ENCODE peak calls at places on chromosomes 6 and 20, in eight cellular contexts. J is HCT116, C is Panc1, V is fibroblast of lung, B is dorsolateral prefrontal cortex, U is astrocyte of the spinal cord, L is mammary epithelial cell, A is OCI-LY7. G is an unnamed sample.

GRCh38 chr6:160042014-160042773 is 73.3 kb downstream of the IGF2R start:
- DNase-seq in A (no peak), V (peak), J (no peak), B (no peak), U (peak), L (peak), C (no peak), G (no peak)

GRCh38 chr6:111263837-111264236 is 176.5 kb downstream of the SLC16A10 start:
- DNase-seq in B (no peak), L (peak), V (peak), A (no peak), J (peak), U (peak), C (no peak), G (no peak)

GRCh38 chr6:5511924-5512323 is 250.6 kb downstream of the FARS2 start:
- DNase-seq in V (peak), U (peak), C (no peak), L (no peak), A (no peak), B (no peak), J (no peak), G (no peak)

GRCh38 chr6:128400875-128401274 is 119.5 kb downstream of the PTPRK start:
- DNase-seq in C (no peak), A (no peak), J (no peak), U (no peak), V (no peak), L (no peak), B (no peak), G (no peak)

GRCh38 chr6:8526619-8527018 is 91.3 kb upstream of the SLC35B3 start:
- DNase-seq in V (no peak), L (no peak), J (no peak), B (no peak), C (no peak), U (no peak), A (no peak), G (no peak)

GRCh38 chr6:114049367-114049966 is 78.5 kb upstream of the HDAC2 start:
- DNase-seq in B (no peak), A (no peak), U (peak), L (peak), J (peak), V (no peak), C (no peak), G (no peak)

GRCh38 chr20:24781061-24781980 is 167.7 kb upstream of the CST7 start:
- DNase-seq in L (peak), V (peak), A (peak), C (no peak), J (no peak), B (peak), U (peak), G (no peak)

GRCh38 chr20:34473262-34473883 is 42.8 kb upstream of the DYNLRB1 start:
- DNase-seq in C (no peak), L (peak), V (peak), A (peak), J (peak), B (peak), U (peak), G (peak)

GRCh38 chr6:56757585-56757984 is 114.9 kb upstream of the DST start:
- DNase-seq in J (no peak), U (peak), V (peak), B (no peak), A (no peak), L (peak), C (peak), G (no peak)

GRCh38 chr6:68059894-68060293 is 575.2 kb upstream of the ADGRB3 start:
- DNase-seq in U (peak), J (no peak), V (peak), A (no peak), C (no peak), B (no peak), L (no peak), G (no peak)

GRCh38 chr6:111256646-111257045 is 169.3 kb downstream of the SLC16A10 start:
- DNase-seq in V (peak), J (no peak), L (no peak), U (no peak), C (no peak), B (no peak), A (no peak), G (no peak)

GRCh38 chr6:140486468-140487361 is 1112.3 kb upstream of the CITED2 start:
- DNase-seq in J (no peak), U (peak), L (no peak), B (no peak), A (no peak), C (no peak), V (no peak), G (no peak)

GRCh38 chr20:57649617-57650015 is 29.4 kb upstream of the ZBP1 start:
- DNase-seq in J (no peak), B (no peak), A (no peak), U (no peak), V (no peak), L (no peak), C (no peak), G (no peak)

GRCh38 chr6:169864148-169865030 is 113.0 kb downstream of the ERMARD start:
- DNase-seq in J (no peak), A (peak), C (no peak), U (no peak), V (no peak), B (no peak), L (no peak), G (no peak)

GRCh38 chr20:59137532-59137931 is 26.1 kb upstream of the ZNF831 start:
- DNase-seq in J (no peak), C (no peak), L (no peak), V (no peak), U (no peak), B (no peak), A (no peak), G (no peak)

GRCh38 chr20:38001981-38002380 is 31.3 kb downstream of the TTI1 start:
- DNase-seq in L (no peak), A (no peak), V (peak), C (no peak), U (no peak), J (no peak), B (no peak), G (no peak)

GRCh38 chr6:111533087-111533784 is 50.2 kb upstream of the REV3L start:
- DNase-seq in U (no peak), J (no peak), A (no peak), B (no peak), V (no peak), L (no peak), C (no peak), G (no peak)

GRCh38 chr6:34182751-34183531 is 37.1 kb upstream of the GRM4 start:
- DNase-seq in B (no peak), J (no peak), C (no peak), U (no peak), V (no peak), A (peak), L (no peak), G (no peak)

GRCh38 chr6:146357578-146358340 is 185.9 kb upstream of the RAB32 start:
- DNase-seq in V (peak), L (peak), U (peak), B (no peak), C (peak), J (no peak), A (no peak), G (peak)

GRCh38 chr20:33262658-33263065 is 20.4 kb upstream of the BPIFB1 start:
- DNase-seq in B (peak), J (peak), L (peak), U (peak), C (peak), A (peak), V (peak), G (peak)

GRCh38 chr6:12973302-12973865 is 256.8 kb downstream of the PHACTR1 start:
- DNase-seq in A (no peak), B (no peak), V (no peak), J (no peak), C (no peak), U (no peak), L (no peak), G (no peak)

GRCh38 chr6:107030151-107030550 is 2.2 kb downstream of the MTRES1 start:
- DNase-seq in U (no peak), B (no peak), A (no peak), L (peak), V (no peak), C (no peak), J (no peak), G (no peak)

GRCh38 chr20:17680128-17680835 is 1.8 kb downstream of the RRBP1 start:
- DNase-seq in L (peak), C (peak), A (no peak), J (no peak), B (no peak), U (no peak), V (peak), G (peak)

GRCh38 chr6:168968228-168968627 is 285.4 kb downstream of the THBS2 start:
- DNase-seq in U (peak), L (peak), A (peak), B (no peak), V (peak), J (no peak), C (no peak), G (peak)

GRCh38 chr6:158627940-158628211 is 16.7 kb downstream of the DYNLT1 start:
- DNase-seq in A (no peak), U (no peak), B (no peak), V (no peak), C (no peak), J (no peak), L (no peak), G (no peak)

GRCh38 chr6:114471450-114471849 is 128.6 kb upstream of the HS3ST5 start:
- DNase-seq in A (no peak), B (no peak), L (no peak), U (no peak), V (no peak), C (no peak), J (no peak), G (no peak)

GRCh38 chr6:7151381-7151780 is 43.6 kb downstream of the RREB1 start:
- DNase-seq in C (no peak), U (no peak), A (no peak), L (no peak), B (no peak), J (no peak), V (peak), G (no peak)

GRCh38 chr20:17676942-17677341 is 5.1 kb downstream of the RRBP1 start:
- DNase-seq in J (no peak), U (no peak), V (no peak), A (no peak), B (no peak), L (no peak), C (no peak), G (no peak)

GRCh38 chr20:51412991-51413471 is 129.5 kb downstream of the NFATC2 start:
- DNase-seq in U (peak), B (no peak), J (no peak), C (no peak), V (peak), L (no peak), A (no peak), G (no peak)

GRCh38 chr20:11891827-11892521 is 25.7 kb upstream of the BTBD3 start:
- DNase-seq in C (no peak), B (peak), U (peak), A (no peak), J (peak), L (peak), V (peak), G (peak)

GRCh38 chr20:36065427-36065998 is 89.0 kb upstream of the EPB41L1 start:
- DNase-seq in V (no peak), C (no peak), U (no peak), B (no peak), L (no peak), A (no peak), J (no peak), G (no peak)

GRCh38 chr6:47028835-47029360 is 13.2 kb downstream of the ADGRF1 start:
- DNase-seq in A (no peak), B (no peak), L (no peak), C (no peak), U (no peak), J (no peak), V (no peak), G (no peak)

GRCh38 chr6:35048631-35049083 is 92.5 kb downstream of the TCP11 start:
- DNase-seq in B (peak), A (peak), V (peak), L (no peak), J (no peak), U (peak), C (no peak), G (no peak)

GRCh38 chr6:26268659-26269402 is 96.2 kb upstream of the BTN3A2 start:
- DNase-seq in V (peak), U (peak), B (no peak), L (peak), J (no peak), A (peak), C (no peak), G (no peak)

GRCh38 chr20:4026093-4026601 is 10.8 kb upstream of the RNF24 start:
- DNase-seq in V (peak), C (no peak), L (peak), U (peak), A (no peak), B (no peak), J (no peak), G (peak)

GRCh38 chr6:99432877-99433276 is 7.8 kb upstream of the PNISR start:
- DNase-seq in A (no peak), B (no peak), V (no peak), L (no peak), U (no peak), J (no peak), C (no peak), G (no peak)

GRCh38 chr20:3680701-3681351 is 984 bp downstream of the ADAM33 start:
- DNase-seq in A (no peak), L (no peak), U (no peak), J (no peak), C (no peak), V (peak), B (no peak), G (no peak)

GRCh38 chr6:13427838-13428527 is 59.4 kb downstream of the GFOD1 start:
- DNase-seq in L (no peak), V (no peak), A (peak), U (no peak), B (no peak), J (no peak), C (no peak), G (no peak)

GRCh38 chr6:40409716-40410397 is 177.3 kb downstream of the LRFN2 start:
- DNase-seq in A (no peak), B (no peak), C (no peak), L (peak), J (no peak), V (no peak), U (peak), G (no peak)

GRCh38 chr20:47392015-47392720 is 35.7 kb upstream of the ZMYND8 start:
- DNase-seq in B (peak), J (peak), C (no peak), U (peak), A (peak), L (peak), V (peak), G (peak)

GRCh38 chr20:47396762-47397476 is 40.4 kb upstream of the ZMYND8 start:
- DNase-seq in V (peak), A (no peak), L (no peak), J (no peak), U (no peak), B (no peak), C (no peak), G (no peak)

GRCh38 chr20:47392721-47393073 is 36.2 kb upstream of the ZMYND8 start:
- DNase-seq in C (no peak), A (no peak), L (peak), B (no peak), J (no peak), U (no peak), V (no peak), G (no peak)

GRCh38 chr20:47400685-47401084 is 44.2 kb upstream of the ZMYND8 start:
- DNase-seq in A (peak), B (no peak), J (no peak), U (no peak), C (no peak), V (no peak), L (no peak), G (no peak)

GRCh38 chr20:47397652-47398301 is 41.3 kb upstream of the ZMYND8 start:
- DNase-seq in C (no peak), L (no peak), U (no peak), V (no peak), A (no peak), B (no peak), J (no peak), G (no peak)
- TF ChIP-seq CTCF in C (no peak), L (no peak), U (no peak), V (no peak), A (no peak), B (no peak), J (no peak), G (no peak)

GRCh38 chr6:156928972-156929371 is 151.8 kb downstream of the ARID1B start:
- DNase-seq in U (no peak), L (no peak), J (no peak), A (no peak), V (no peak), C (no peak), B (no peak), G (no peak)

GRCh38 chr6:156924241-156924640 is 147.1 kb downstream of the ARID1B start:
- DNase-seq in B (no peak), J (no peak), U (no peak), A (no peak), L (no peak), C (no peak), V (no peak), G (no peak)

GRCh38 chr6:156931283-156931682 is 154.1 kb downstream of the ARID1B start:
- DNase-seq in J (no peak), U (no peak), C (no peak), B (no peak), A (no peak), V (no peak), L (no peak), G (no peak)

GRCh38 chr6:156928126-156928525 is 150.9 kb downstream of the ARID1B start:
- DNase-seq in B (no peak), V (no peak), L (no peak), C (no peak), J (no peak), A (no peak), U (no peak), G (no peak)

GRCh38 chr6:156925718-156926607 is 148.8 kb downstream of the ARID1B start:
- DNase-seq in C (no peak), V (no peak), B (no peak), U (no peak), J (no peak), L (no peak), A (no peak), G (no peak)
- H3K4me3 ChIP-seq in C (no peak), V (no peak), B (no peak), U (no peak), J (no peak), L (no peak), A (no peak), G (no peak)

DNA sequence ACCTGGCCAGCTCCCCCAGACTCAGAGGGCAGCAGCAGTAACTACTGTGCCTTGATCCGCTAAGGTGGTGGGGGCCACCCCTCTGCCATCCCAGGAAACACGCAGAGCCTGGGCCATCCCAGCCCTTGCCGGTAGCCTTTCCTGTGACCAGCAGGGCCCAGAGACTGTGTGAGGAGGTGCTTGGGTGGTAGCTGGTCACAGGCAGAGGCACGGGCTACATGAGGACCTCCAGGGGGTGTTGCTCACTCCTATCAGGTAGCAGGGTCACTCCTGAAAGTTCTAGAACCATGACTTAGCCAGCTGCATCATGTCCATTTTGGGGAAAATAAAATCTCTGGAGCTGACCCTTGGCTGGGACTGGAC is 22.8 kb downstream of the PCMTD2 start:
- DNase-seq in B (no peak), J (no peak), C (no peak), U (no peak), L (no peak), V (no peak), A (no peak), G (no peak)
- TF ChIP-seq CTCF in B (no peak), J (no peak), C (no peak), U (no peak), L (no peak), V (no peak), A (no peak), G (no peak)

GRCh38 chr6:135088232-135088760 is 33.7 kb upstream of the HBS1L start:
- DNase-seq in L (no peak), U (no peak), A (no peak), C (no peak), B (no peak), V (no peak), J (no peak), G (no peak)

GRCh38 chr6:135087803-135088202 is 33.2 kb upstream of the HBS1L start:
- DNase-seq in B (no peak), U (no peak), J (no peak), A (no peak), V (no peak), L (no peak), C (no peak), G (no peak)

GRCh38 chr6:135090819-135091218 is 36.2 kb upstream of the HBS1L start:
- DNase-seq in L (no peak), C (no peak), V (no peak), U (no peak), J (no peak), B (no peak), A (no peak), G (no peak)

GRCh38 chr6:135089901-135090300 is 35.3 kb upstream of the HBS1L start:
- DNase-seq in C (no peak), V (no peak), J (no peak), B (no peak), U (no peak), A (no peak), L (no peak), G (no peak)

GRCh38 chr6:135088818-135089809 is 34.5 kb upstream of the HBS1L start:
- DNase-seq in V (peak), A (peak), J (peak), B (no peak), U (peak), C (no peak), L (peak), G (peak)
- H3K4me3 ChIP-seq in V (no peak), A (no peak), J (no peak), B (no peak), U (no peak), C (no peak), L (no peak), G (no peak)

GRCh38 chr6:37027811-37028469 is 22.5 kb downstream of the FGD2 start:
- DNase-seq in B (no peak), A (no peak), J (no peak), V (no peak), L (no peak), C (no peak), U (no peak), G (no peak)
- TF ChIP-seq CTCF in B (no peak), A (no peak), J (no peak), V (no peak), L (no peak), C (no peak), U (no peak), G (no peak)

DNA sequence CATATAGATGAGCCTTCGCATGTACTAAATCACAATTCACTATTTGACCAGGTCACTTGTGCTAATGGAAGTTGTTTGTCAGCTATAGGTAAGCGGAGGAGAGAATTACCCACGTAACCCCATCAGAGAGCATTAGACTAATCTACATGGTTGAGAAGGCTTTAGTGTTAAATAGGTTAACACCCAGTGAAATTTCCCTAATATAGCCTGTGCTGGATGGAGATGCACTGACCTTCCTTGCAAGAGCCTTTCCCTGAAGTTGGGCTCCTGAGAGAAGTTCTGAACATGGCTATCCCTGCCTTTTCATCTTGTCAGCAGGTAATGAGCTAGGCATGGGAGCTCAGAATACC is 78.1 kb downstream of the TNFAIP3 start:
- DNase-seq in A (no peak), V (no peak), J (no peak), B (no peak), C (no peak), L (no peak), U (no peak), G (no peak)
- H3K4me3 ChIP-seq in A (no peak), V (no peak), J (no peak), B (no peak), C (no peak), L (no peak), U (no peak), G (no peak)

GRCh38 chr6:109441069-109441816 is 719 bp downstream of the SMPD2 start:
- DNase-seq in B (peak), C (no peak), V (peak), U (peak), L (peak), A (peak), J (no peak), G (no peak)
- TF ChIP-seq CTCF in B (no peak), C (no peak), V (peak), U (peak), L (peak), A (peak), J (no peak), G (no peak)